ENCODE peak calls at places on chromosomes 12 and 14, in nine cellular contexts. N is B cell; C is activated naive CD4-positive, alpha-beta T cell treated with Interleukin-2 at 50 U/mL for 16 hours; Z is activated CD4-positive, alpha-beta T cell treated with anti-CD3 and anti-CD28 coated beads, Interleukin-2, amount 50 U/mL, for 1 hour; L is CD4-positive, CD25-positive, alpha-beta regulatory T cell; R is MCF 10A; I is IMR-90; K is GM04504; B is sciatic nerve. O is an unnamed sample.

GRCh38 chr14:69845787-69846186 is 33.4 kb upstream of the SMOC1 start:
- DNase-seq in K (no peak), I (peak), N (no peak), C (no peak), Z (no peak), B (no peak), L (no peak), R (no peak), O (no peak)

GRCh38 chr12:42103155-42103554 is 41.5 kb downstream of the GXYLT1 start:
- DNase-seq in Z (no peak), N (no peak), B (no peak), R (no peak), I (no peak), L (no peak), K (no peak), C (no peak), O (no peak)

GRCh38 chr14:79708991-79709390 is 502.3 kb downstream of the DIO2 start:
- DNase-seq in C (no peak), B (no peak), R (no peak), Z (no peak), K (no peak), N (no peak), L (no peak), I (peak), O (no peak)

GRCh38 chr12:107990325-107990724 is 138.8 kb upstream of the WSCD2 start:
- DNase-seq in K (no peak), B (no peak), N (no peak), C (peak), R (peak), Z (peak), L (peak), I (no peak), O (peak)

GRCh38 chr12:87756721-87757120 is 272.5 kb downstream of the C12orf50 start:
- DNase-seq in N (no peak), R (peak), C (no peak), L (no peak), Z (no peak), B (no peak), I (peak), K (no peak), O (no peak)

GRCh38 chr12:116194935-116195431 is 82.5 kb downstream of the MED13L start:
- DNase-seq in C (peak), B (no peak), Z (peak), R (no peak), K (no peak), N (peak), I (no peak), L (peak), O (peak)

GRCh38 chr12:111186347-111186746 is 182.5 kb downstream of the PHETA1 start:
- DNase-seq in R (no peak), N (no peak), Z (no peak), L (no peak), I (no peak), B (no peak), K (no peak), C (no peak), O (no peak)

GRCh38 chr12:112122823-112123690 is 2.3 kb upstream of the TRAFD1 start:
- DNase-seq in C (no peak), Z (no peak), K (no peak), N (no peak), I (peak), R (peak), B (no peak), L (no peak), O (no peak)

GRCh38 chr12:1939745-1940607 is 21.5 kb upstream of the CACNA2D4 start:
- DNase-seq in B (peak), C (peak), Z (peak), N (peak), K (peak), L (peak), I (peak), R (peak), O (peak)

GRCh38 chr14:83734431-83734830 is 1795.5 kb upstream of the FLRT2 start:
- DNase-seq in C (no peak), I (no peak), L (no peak), B (no peak), K (no peak), N (no peak), R (no peak), Z (no peak), O (no peak)

O was measured in naive thymus-derived CD4-positive, alpha-beta T cell.